ENCODE peak calls at places on chromosome 7, in six cellular contexts. One of them, this sample, is unnamed.

GRCh38 chr7:8629504-8629903 is 196.1 kb downstream of the NXPH1 start:
- DNase-seq in transverse colon: no peak
- DNase-seq in cardiac muscle cell: no peak
- DNase-seq in GM12865: no peak
- DNase-seq in astrocyte of the spinal cord: no peak
- DNase-seq in choroid plexus epithelial cell: no peak
- DNase-seq in this sample: no peak

GRCh38 chr7:20744913-20745587 is 41.6 kb downstream of the SP8 start:
- DNase-seq in transverse colon: no peak
- DNase-seq in cardiac muscle cell: no peak
- DNase-seq in GM12865: no peak
- DNase-seq in astrocyte of the spinal cord: peak
- DNase-seq in choroid plexus epithelial cell: peak
- DNase-seq in this sample: no peak

GRCh38 chr7:51007708-51008505 is 225.2 kb upstream of the GRB10 start:
- DNase-seq in transverse colon: no peak
- DNase-seq in cardiac muscle cell: no peak
- DNase-seq in GM12865: no peak
- DNase-seq in astrocyte of the spinal cord: no peak
- DNase-seq in choroid plexus epithelial cell: no peak
- DNase-seq in this sample: no peak

GRCh38 chr7:142868881-142869415 is 14.1 kb downstream of the EPHB6 start:
- DNase-seq in transverse colon: no peak
- DNase-seq in cardiac muscle cell: no peak
- DNase-seq in GM12865: no peak
- DNase-seq in astrocyte of the spinal cord: no peak
- DNase-seq in choroid plexus epithelial cell: no peak
- DNase-seq in this sample: no peak

GRCh38 chr7:158345731-158346130 is 241.9 kb downstream of the PTPRN2 start:
- DNase-seq in transverse colon: no peak
- DNase-seq in cardiac muscle cell: no peak
- DNase-seq in GM12865: no peak
- DNase-seq in astrocyte of the spinal cord: no peak
- DNase-seq in choroid plexus epithelial cell: no peak
- DNase-seq in this sample: no peak

GRCh38 chr7:135601182-135601581 is 43.5 kb downstream of the NUP205 start:
- DNase-seq in transverse colon: no peak
- DNase-seq in cardiac muscle cell: peak
- DNase-seq in GM12865: no peak
- DNase-seq in astrocyte of the spinal cord: peak
- DNase-seq in choroid plexus epithelial cell: peak
- DNase-seq in this sample: no peak

GRCh38 chr7:138753611-138754010 is 44.2 kb upstream of the TMEM213 start:
- DNase-seq in transverse colon: no peak
- DNase-seq in cardiac muscle cell: no peak
- DNase-seq in GM12865: no peak
- DNase-seq in astrocyte of the spinal cord: no peak
- DNase-seq in choroid plexus epithelial cell: no peak
- DNase-seq in this sample: no peak

GRCh38 chr7:54615545-54615944 is 73.4 kb downstream of the VSTM2A start:
- DNase-seq in transverse colon: no peak
- DNase-seq in cardiac muscle cell: no peak
- DNase-seq in GM12865: no peak
- DNase-seq in astrocyte of the spinal cord: peak
- DNase-seq in choroid plexus epithelial cell: no peak
- DNase-seq in this sample: no peak

GRCh38 chr7:100177040-100178001 is at the start of the genes GPC2 and STAG3:
- DNase-seq in transverse colon: peak
- DNase-seq in cardiac muscle cell: peak
- DNase-seq in GM12865: peak
- DNase-seq in astrocyte of the spinal cord: peak
- DNase-seq in choroid plexus epithelial cell: peak
- DNase-seq in this sample: peak

GRCh38 chr7:55150709-55151108 is 131.9 kb downstream of the EGFR start:
- DNase-seq in transverse colon: no peak
- DNase-seq in cardiac muscle cell: no peak
- DNase-seq in GM12865: no peak
- DNase-seq in astrocyte of the spinal cord: no peak
- DNase-seq in choroid plexus epithelial cell: no peak
- DNase-seq in this sample: no peak

GRCh38 chr7:77887567-77887966 is 89.0 kb downstream of the PHTF2 start:
- DNase-seq in transverse colon: no peak
- DNase-seq in cardiac muscle cell: peak
- DNase-seq in GM12865: no peak
- DNase-seq in astrocyte of the spinal cord: peak
- DNase-seq in choroid plexus epithelial cell: peak
- DNase-seq in this sample: peak

GRCh38 chr7:2393751-2394150 is 9.7 kb upstream of the CHST12 start:
- DNase-seq in transverse colon: no peak
- DNase-seq in cardiac muscle cell: peak
- DNase-seq in GM12865: no peak
- DNase-seq in astrocyte of the spinal cord: no peak
- DNase-seq in choroid plexus epithelial cell: no peak
- DNase-seq in this sample: no peak

GRCh38 chr7:29375641-29376562 is 181.3 kb downstream of the CHN2 start:
- DNase-seq in transverse colon: peak
- DNase-seq in cardiac muscle cell: no peak
- DNase-seq in GM12865: no peak
- DNase-seq in astrocyte of the spinal cord: no peak
- DNase-seq in choroid plexus epithelial cell: peak
- DNase-seq in this sample: no peak

GRCh38 chr7:140745654-140746053 is 49.1 kb downstream of the NDUFB2 start:
- DNase-seq in transverse colon: no peak
- DNase-seq in cardiac muscle cell: no peak
- DNase-seq in GM12865: peak
- DNase-seq in astrocyte of the spinal cord: no peak
- DNase-seq in choroid plexus epithelial cell: no peak
- DNase-seq in this sample: no peak

GRCh38 chr7:26182706-26183105 is 17.8 kb downstream of the HNRNPA2B1 start:
- DNase-seq in transverse colon: no peak
- DNase-seq in cardiac muscle cell: no peak
- DNase-seq in GM12865: no peak
- DNase-seq in astrocyte of the spinal cord: no peak
- DNase-seq in choroid plexus epithelial cell: no peak
- DNase-seq in this sample: no peak

GRCh38 chr7:46508541-46508940 is 587.5 kb upstream of the IGFBP3 start:
- DNase-seq in transverse colon: no peak
- DNase-seq in cardiac muscle cell: no peak
- DNase-seq in GM12865: no peak
- DNase-seq in astrocyte of the spinal cord: no peak
- DNase-seq in choroid plexus epithelial cell: no peak
- DNase-seq in this sample: no peak

GRCh38 chr7:137916980-137917645 is 70.3 kb upstream of the DGKI start:
- DNase-seq in transverse colon: no peak
- DNase-seq in cardiac muscle cell: no peak
- DNase-seq in GM12865: peak
- DNase-seq in astrocyte of the spinal cord: no peak
- DNase-seq in choroid plexus epithelial cell: no peak
- DNase-seq in this sample: no peak

GRCh38 chr7:55018361-55019328 is at the start of gene EGFR:
- DNase-seq in transverse colon: peak
- DNase-seq in cardiac muscle cell: peak
- DNase-seq in GM12865: no peak
- DNase-seq in astrocyte of the spinal cord: peak
- DNase-seq in choroid plexus epithelial cell: peak
- DNase-seq in this sample: peak

GRCh38 chr7:127850195-127850594 is 181.0 kb downstream of the LRRC4 start:
- DNase-seq in transverse colon: no peak
- DNase-seq in cardiac muscle cell: no peak
- DNase-seq in GM12865: peak
- DNase-seq in astrocyte of the spinal cord: peak
- DNase-seq in choroid plexus epithelial cell: no peak
- DNase-seq in this sample: no peak

GRCh38 chr7:82623812-82624211 is 180.2 kb upstream of the CACNA2D1 start:
- DNase-seq in transverse colon: no peak
- DNase-seq in cardiac muscle cell: peak
- DNase-seq in GM12865: no peak
- DNase-seq in astrocyte of the spinal cord: no peak
- DNase-seq in choroid plexus epithelial cell: peak
- DNase-seq in this sample: no peak

GRCh38 chr7:1144269-1144771 is 15.7 kb downstream of the ZFAND2A start:
- DNase-seq in transverse colon: no peak
- DNase-seq in cardiac muscle cell: peak
- DNase-seq in GM12865: peak
- DNase-seq in astrocyte of the spinal cord: peak
- DNase-seq in choroid plexus epithelial cell: peak
- DNase-seq in this sample: peak

GRCh38 chr7:21999896-22000295 is 54.2 kb upstream of the CDCA7L start:
- DNase-seq in transverse colon: no peak
- DNase-seq in cardiac muscle cell: no peak
- DNase-seq in GM12865: no peak
- DNase-seq in astrocyte of the spinal cord: peak
- DNase-seq in choroid plexus epithelial cell: peak
- DNase-seq in this sample: no peak

GRCh38 chr7:9200666-9201065 is 767.3 kb downstream of the NXPH1 start:
- DNase-seq in transverse colon: no peak
- DNase-seq in cardiac muscle cell: no peak
- DNase-seq in GM12865: no peak
- DNase-seq in astrocyte of the spinal cord: no peak
- DNase-seq in choroid plexus epithelial cell: no peak
- DNase-seq in this sample: no peak

GRCh38 chr7:39085590-39086049 is 107.9 kb downstream of the POU6F2 start:
- DNase-seq in transverse colon: no peak
- DNase-seq in cardiac muscle cell: peak
- DNase-seq in GM12865: no peak
- DNase-seq in astrocyte of the spinal cord: peak
- DNase-seq in choroid plexus epithelial cell: peak
- DNase-seq in this sample: no peak

GRCh38 chr7:28678421-28678965 is 266.2 kb downstream of the CREB5 start:
- DNase-seq in transverse colon: no peak
- DNase-seq in cardiac muscle cell: peak
- DNase-seq in GM12865: no peak
- DNase-seq in astrocyte of the spinal cord: peak
- DNase-seq in choroid plexus epithelial cell: peak
- DNase-seq in this sample: no peak

GRCh38 chr7:55249332-55249731 is 115.8 kb upstream of the LANCL2 start:
- DNase-seq in transverse colon: no peak
- DNase-seq in cardiac muscle cell: no peak
- DNase-seq in GM12865: no peak
- DNase-seq in astrocyte of the spinal cord: no peak
- DNase-seq in choroid plexus epithelial cell: peak
- DNase-seq in this sample: no peak

DNA sequence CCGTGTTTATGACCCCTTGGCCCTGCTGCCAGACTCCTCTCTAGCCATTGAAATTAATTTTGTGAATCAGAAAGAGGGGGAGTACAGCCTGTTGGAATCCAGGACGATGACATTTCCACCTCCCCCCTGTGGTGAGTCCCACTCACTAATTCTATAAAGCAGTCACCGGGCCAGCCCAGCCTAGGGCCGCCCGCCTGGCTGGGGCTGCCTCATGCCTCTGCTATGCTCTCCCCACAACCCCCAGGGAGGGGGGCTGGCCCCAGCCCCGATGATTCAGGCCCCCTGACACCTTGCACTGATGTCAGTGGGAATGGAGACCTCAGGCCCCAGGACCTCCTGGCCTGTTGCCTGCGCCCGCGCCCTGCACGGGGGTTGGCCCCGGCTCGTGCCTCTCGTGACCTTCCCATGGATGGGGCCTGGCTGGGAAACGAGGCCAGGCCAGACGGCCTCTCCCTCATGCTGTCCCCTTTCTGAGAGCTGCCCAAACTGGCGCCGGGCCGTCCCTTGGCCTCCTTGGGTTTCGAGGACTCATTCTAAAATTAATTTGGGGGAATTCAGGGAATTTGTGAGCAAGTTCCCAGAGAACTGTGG is 34.0 kb downstream of the TMEM270 start:
- DNase-seq in transverse colon: peak
- DNase-seq in cardiac muscle cell: peak
- DNase-seq in GM12865: no peak
- DNase-seq in astrocyte of the spinal cord: peak
- DNase-seq in choroid plexus epithelial cell: peak
- DNase-seq in this sample: peak
- TF ChIP-seq CTCF in transverse colon: no peak
- TF ChIP-seq CTCF in cardiac muscle cell: peak
- TF ChIP-seq CTCF in GM12865: no peak
- TF ChIP-seq CTCF in astrocyte of the spinal cord: no peak
- TF ChIP-seq CTCF in choroid plexus epithelial cell: no peak
- TF ChIP-seq CTCF in this sample: peak

GRCh38 chr7:150388306-150388705 is 9.2 kb downstream of the ZNF775 start:
- DNase-seq in transverse colon: no peak
- DNase-seq in cardiac muscle cell: no peak
- DNase-seq in GM12865: no peak
- DNase-seq in astrocyte of the spinal cord: no peak
- DNase-seq in choroid plexus epithelial cell: no peak
- DNase-seq in this sample: no peak

GRCh38 chr7:150385240-150385830 is 6.2 kb downstream of the ZNF775 start:
- DNase-seq in transverse colon: no peak
- DNase-seq in cardiac muscle cell: no peak
- DNase-seq in GM12865: no peak
- DNase-seq in astrocyte of the spinal cord: no peak
- DNase-seq in choroid plexus epithelial cell: no peak
- DNase-seq in this sample: no peak

GRCh38 chr7:150390206-150390605 is 11.1 kb downstream of the ZNF775 start:
- DNase-seq in transverse colon: no peak
- DNase-seq in cardiac muscle cell: no peak
- DNase-seq in GM12865: no peak
- DNase-seq in astrocyte of the spinal cord: no peak
- DNase-seq in choroid plexus epithelial cell: no peak
- DNase-seq in this sample: peak

GRCh38 chr7:150389532-150389816 is 10.3 kb downstream of the ZNF775 start:
- DNase-seq in transverse colon: no peak
- DNase-seq in cardiac muscle cell: no peak
- DNase-seq in GM12865: no peak
- DNase-seq in astrocyte of the spinal cord: no peak
- DNase-seq in choroid plexus epithelial cell: peak
- DNase-seq in this sample: no peak

GRCh38 chr7:150388709-150389531 is 9.8 kb downstream of the ZNF775 start:
- DNase-seq in transverse colon: peak
- DNase-seq in cardiac muscle cell: peak
- DNase-seq in GM12865: no peak
- DNase-seq in astrocyte of the spinal cord: peak
- DNase-seq in choroid plexus epithelial cell: peak
- DNase-seq in this sample: no peak
- TF ChIP-seq CTCF in transverse colon: peak
- TF ChIP-seq CTCF in cardiac muscle cell: peak
- TF ChIP-seq CTCF in GM12865: peak
- TF ChIP-seq CTCF in astrocyte of the spinal cord: peak
- TF ChIP-seq CTCF in choroid plexus epithelial cell: peak
- TF ChIP-seq CTCF in this sample: peak

DNA sequence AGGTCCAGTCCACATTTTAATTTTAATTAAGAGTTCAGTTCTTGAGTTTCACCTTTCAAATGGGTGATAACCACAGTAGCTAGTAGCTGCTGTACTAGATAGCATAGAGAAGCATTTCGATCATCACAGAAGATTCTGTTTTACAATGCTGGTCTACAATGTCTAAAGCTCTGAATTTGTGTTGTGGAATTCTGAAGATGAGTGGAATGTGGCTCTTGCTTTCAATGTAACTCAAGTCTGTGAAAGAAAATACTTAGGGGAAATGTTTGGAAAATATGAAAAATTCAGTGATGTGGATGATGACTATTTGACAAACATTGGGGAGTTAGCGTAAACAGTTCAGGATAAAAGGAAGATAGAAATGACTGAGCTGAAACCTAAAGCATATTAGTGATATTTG is 139.4 kb downstream of the GNAT3 start:
- DNase-seq in transverse colon: no peak
- DNase-seq in cardiac muscle cell: no peak
- DNase-seq in GM12865: no peak
- DNase-seq in astrocyte of the spinal cord: peak
- DNase-seq in choroid plexus epithelial cell: peak
- DNase-seq in this sample: peak
- TF ChIP-seq CTCF in transverse colon: no peak
- TF ChIP-seq CTCF in cardiac muscle cell: no peak
- TF ChIP-seq CTCF in GM12865: no peak
- TF ChIP-seq CTCF in astrocyte of the spinal cord: no peak
- TF ChIP-seq CTCF in choroid plexus epithelial cell: no peak
- TF ChIP-seq CTCF in this sample: no peak

GRCh38 chr7:80977751-80978150 is 58.9 kb upstream of the SEMA3C start:
- DNase-seq in transverse colon: no peak
- DNase-seq in cardiac muscle cell: no peak
- DNase-seq in GM12865: no peak
- DNase-seq in astrocyte of the spinal cord: no peak
- DNase-seq in choroid plexus epithelial cell: peak
- DNase-seq in this sample: no peak
- TF ChIP-seq CTCF in transverse colon: no peak
- TF ChIP-seq CTCF in cardiac muscle cell: no peak
- TF ChIP-seq CTCF in GM12865: no peak
- TF ChIP-seq CTCF in astrocyte of the spinal cord: no peak
- TF ChIP-seq CTCF in choroid plexus epithelial cell: no peak
- TF ChIP-seq CTCF in this sample: no peak